ENCODE peak calls at places on chromosome 18, in eight cellular contexts. B is kidney tubule cell; G is K562; I is HFF-Myc; W is left ventricle myocardium superior; S is stimulated activated CD8-positive, alpha-beta memory T cell treated with anti-CD3 and anti-CD28 coated beads, Interleukin-12 subunit alpha, Interleukin-12 subunit beta, amount 100 ng/mL, for 1 hour; C is HAP-1; A is NCI-H774. H is an unnamed sample.

GRCh38 chr18:33923980-33924379 is 300.7 kb downstream of the NOL4 start:
- DNase-seq in C (no peak), G (no peak), W (no peak), A (peak; percentile 91), I (no peak), S (no peak), B (no peak), H (no peak)

GRCh38 chr18:74682998-74683311 is 85.3 kb downstream of the ZNF407 start:
- DNase-seq in G (no peak), B (no peak), C (no peak), A (no peak), I (peak; percentile 82), W (no peak), S (no peak), H (no peak)

GRCh38 chr18:35484034-35484433 is 13.7 kb downstream of the INO80C start:
- DNase-seq in B (no peak), S (no peak), I (no peak), W (no peak), A (no peak), G (no peak), C (no peak), H (no peak)

GRCh38 chr18:46068763-46069162 is 3.3 kb downstream of the PSTPIP2 start:
- DNase-seq in G (no peak), W (no peak), B (peak; percentile 35), C (no peak), I (no peak), A (no peak), S (no peak), H (no peak)

GRCh38 chr18:39624934-39625333 is 2059.3 kb upstream of the CELF4 start:
- DNase-seq in C (no peak), A (no peak), B (peak; percentile 70), S (no peak), I (no peak), W (no peak), G (no peak), H (no peak)

GRCh38 chr18:58058720-58059119 is 14.7 kb downstream of the NEDD4L start:
- DNase-seq in S (no peak), W (no peak), I (no peak), C (no peak), B (peak; percentile 69), A (no peak), G (no peak), H (no peak)

GRCh38 chr18:60538891-60539290 is 166.3 kb upstream of the MC4R start:
- DNase-seq in B (no peak), S (no peak), A (no peak), I (no peak), G (no peak), W (no peak), C (no peak), H (no peak)

GRCh38 chr18:54871231-54871630 is 43.0 kb downstream of the RAB27B start:
- DNase-seq in I (no peak), G (peak; percentile 6), S (no peak), B (no peak), C (no peak), W (no peak), A (no peak), H (no peak)

GRCh38 chr18:53380063-53380639 is 844.3 kb downstream of the MBD2 start:
- DNase-seq in S (no peak), B (peak; percentile 46), A (peak; percentile 29), W (no peak), G (no peak), C (no peak), I (peak; percentile 2), H (no peak)

GRCh38 chr18:44691148-44691925 is 10.6 kb downstream of the SETBP1 start:
- DNase-seq in B (peak; percentile 70), I (no peak), G (no peak), S (no peak), W (no peak), C (no peak), A (no peak), H (no peak)

GRCh38 chr18:10030816-10031541 is 117.2 kb downstream of the VAPA start:
- DNase-seq in A (no peak), B (no peak), I (no peak), S (no peak), G (no peak), C (no peak), W (no peak), H (no peak)

GRCh38 chr18:51580580-51580979 is 383.1 kb upstream of the MEX3C start:
- DNase-seq in G (no peak), A (no peak), C (no peak), B (no peak), S (no peak), I (no peak), W (no peak), H (no peak)

GRCh38 chr18:68438983-68439382 is 275.9 kb downstream of the TMX3 start:
- DNase-seq in C (no peak), B (peak; percentile 83), I (no peak), A (no peak), W (peak; percentile 23), S (no peak), G (no peak), H (no peak)

GRCh38 chr18:5909130-5909529 is 13.8 kb upstream of the TMEM200C start:
- DNase-seq in A (no peak), S (no peak), B (peak; percentile 39), I (no peak), C (no peak), G (no peak), W (no peak), H (no peak)

GRCh38 chr18:21735452-21736015 is 5.1 kb upstream of the MIB1 start:
- DNase-seq in S (no peak), B (no peak), A (no peak), I (no peak), C (no peak), G (peak; percentile 58), W (peak; percentile 38), H (no peak)

GRCh38 chr18:7757175-7757574 is 190.1 kb downstream of the PTPRM start:
- DNase-seq in G (no peak), B (no peak), A (no peak), W (no peak), I (no peak), C (no peak), S (no peak), H (no peak)

GRCh38 chr18:75010260-75010659 is 198.7 kb downstream of the PTGR3 start:
- DNase-seq in G (no peak), W (no peak), S (no peak), C (no peak), B (no peak), I (no peak), A (no peak), H (no peak)

GRCh38 chr18:36809590-36810381 is 19.0 kb downstream of the TPGS2 start:
- DNase-seq in C (peak; percentile 49), W (no peak), G (peak; percentile 82), B (peak; percentile 78), I (no peak), S (peak; percentile 15), A (no peak), H (peak; percentile 57)

GRCh38 chr18:12694032-12694431 is 8.5 kb downstream of the CEP76 start:
- DNase-seq in C (no peak), S (no peak), W (no peak), G (no peak), B (no peak), A (no peak), I (no peak), H (no peak)

GRCh38 chr18:62564044-62564443 is 41.2 kb downstream of the ZCCHC2 start:
- DNase-seq in S (no peak), G (no peak), A (no peak), W (no peak), I (no peak), B (no peak), C (no peak), H (no peak)

GRCh38 chr18:5449858-5450509 is 93.8 kb downstream of the EPB41L3 start:
- DNase-seq in G (no peak), A (no peak), I (no peak), B (no peak), C (no peak), S (no peak), W (no peak), H (no peak)

GRCh38 chr18:11654736-11655604 is 34.1 kb upstream of the GNAL start:
- DNase-seq in S (peak; percentile 4), W (peak; percentile 68), I (no peak), A (no peak), C (peak; percentile 82), G (peak; percentile 75), B (peak; percentile 54), H (peak; percentile 59)

GRCh38 chr18:5620284-5620683 is 76.5 kb upstream of the EPB41L3 start:
- DNase-seq in G (no peak), C (no peak), A (no peak), I (no peak), S (no peak), B (no peak), W (no peak), H (no peak)

GRCh38 chr18:23354625-23355024 is 98.5 kb upstream of the RIOK3 start:
- DNase-seq in W (no peak), S (no peak), A (no peak), B (peak; percentile 89), C (no peak), G (peak; percentile 33), I (no peak), H (no peak)

GRCh38 chr18:25786778-25787177 is 303.6 kb downstream of the SS18 start:
- DNase-seq in S (no peak), A (no peak), C (no peak), I (peak; percentile 56), W (no peak), B (peak; percentile 81), G (no peak), H (no peak)

GRCh38 chr18:29780814-29781213 is 1261.7 kb downstream of the DSC3 start:
- DNase-seq in B (no peak), I (no peak), W (no peak), S (no peak), G (no peak), C (no peak), A (no peak), H (no peak)

GRCh38 chr18:11993264-11993916 is 12.1 kb downstream of the IMPA2 start:
- DNase-seq in I (no peak), G (no peak), C (no peak), W (peak; percentile 23), A (no peak), B (no peak), S (no peak), H (no peak)